ENCODE peak calls at places on chromosomes 13 and 19, in seven cellular contexts. One of them, this sample, is unnamed.

GRCh38 chr13:25232937-25233515 is 54.3 kb downstream of the MTMR6 start:
- DNase-seq in activated naive CD4-positive, alpha-beta T cell treated with anti-CD3 and anti-CD28 coated beads, Interleukin-2, amount 50 U/mL, for 16 hours: no peak
- DNase-seq in stimulated activated CD4-positive, alpha-beta T cell treated with anti-CD3 and anti-CD28 coated beads, TNF-alpha, amount 100 ng/mL, for 1 hour: no peak
- DNase-seq in NB4: peak
- DNase-seq in NCI-H345: peak
- DNase-seq in AML-193: peak
- DNase-seq in CD8-positive, alpha-beta T cell: no peak
- DNase-seq in this sample: no peak

GRCh38 chr19:6481541-6482342 is at the start of gene DENND1C:
- DNase-seq in activated naive CD4-positive, alpha-beta T cell treated with anti-CD3 and anti-CD28 coated beads, Interleukin-2, amount 50 U/mL, for 16 hours: peak
- DNase-seq in stimulated activated CD4-positive, alpha-beta T cell treated with anti-CD3 and anti-CD28 coated beads, TNF-alpha, amount 100 ng/mL, for 1 hour: peak
- DNase-seq in NB4: peak
- DNase-seq in NCI-H345: no peak
- DNase-seq in AML-193: peak
- DNase-seq in CD8-positive, alpha-beta T cell: peak
- DNase-seq in this sample: no peak

GRCh38 chr13:34335662-34336007 is 517.7 kb downstream of the RFC3 start:
- DNase-seq in activated naive CD4-positive, alpha-beta T cell treated with anti-CD3 and anti-CD28 coated beads, Interleukin-2, amount 50 U/mL, for 16 hours: no peak
- DNase-seq in stimulated activated CD4-positive, alpha-beta T cell treated with anti-CD3 and anti-CD28 coated beads, TNF-alpha, amount 100 ng/mL, for 1 hour: no peak
- DNase-seq in NB4: no peak
- DNase-seq in NCI-H345: no peak
- DNase-seq in AML-193: no peak
- DNase-seq in CD8-positive, alpha-beta T cell: no peak
- DNase-seq in this sample: no peak

GRCh38 chr13:102286326-102286725 is 115.5 kb downstream of the FGF14 start:
- DNase-seq in activated naive CD4-positive, alpha-beta T cell treated with anti-CD3 and anti-CD28 coated beads, Interleukin-2, amount 50 U/mL, for 16 hours: no peak
- DNase-seq in stimulated activated CD4-positive, alpha-beta T cell treated with anti-CD3 and anti-CD28 coated beads, TNF-alpha, amount 100 ng/mL, for 1 hour: no peak
- DNase-seq in NB4: no peak
- DNase-seq in NCI-H345: no peak
- DNase-seq in AML-193: no peak
- DNase-seq in CD8-positive, alpha-beta T cell: no peak
- DNase-seq in this sample: no peak

GRCh38 chr19:18875726-18876125 is 20.2 kb downstream of the CERS1 start:
- DNase-seq in activated naive CD4-positive, alpha-beta T cell treated with anti-CD3 and anti-CD28 coated beads, Interleukin-2, amount 50 U/mL, for 16 hours: no peak
- DNase-seq in stimulated activated CD4-positive, alpha-beta T cell treated with anti-CD3 and anti-CD28 coated beads, TNF-alpha, amount 100 ng/mL, for 1 hour: no peak
- DNase-seq in NB4: no peak
- DNase-seq in NCI-H345: no peak
- DNase-seq in AML-193: no peak
- DNase-seq in CD8-positive, alpha-beta T cell: no peak
- DNase-seq in this sample: no peak

GRCh38 chr19:4115818-4116385 is 8.0 kb downstream of the MAP2K2 start:
- DNase-seq in activated naive CD4-positive, alpha-beta T cell treated with anti-CD3 and anti-CD28 coated beads, Interleukin-2, amount 50 U/mL, for 16 hours: no peak
- DNase-seq in stimulated activated CD4-positive, alpha-beta T cell treated with anti-CD3 and anti-CD28 coated beads, TNF-alpha, amount 100 ng/mL, for 1 hour: no peak
- DNase-seq in NB4: no peak
- DNase-seq in NCI-H345: no peak
- DNase-seq in AML-193: no peak
- DNase-seq in CD8-positive, alpha-beta T cell: no peak
- DNase-seq in this sample: no peak

GRCh38 chr13:94548382-94549240 is 47.3 kb downstream of the TGDS start:
- DNase-seq in activated naive CD4-positive, alpha-beta T cell treated with anti-CD3 and anti-CD28 coated beads, Interleukin-2, amount 50 U/mL, for 16 hours: peak
- DNase-seq in stimulated activated CD4-positive, alpha-beta T cell treated with anti-CD3 and anti-CD28 coated beads, TNF-alpha, amount 100 ng/mL, for 1 hour: no peak
- DNase-seq in NB4: no peak
- DNase-seq in NCI-H345: peak
- DNase-seq in AML-193: no peak
- DNase-seq in CD8-positive, alpha-beta T cell: peak
- DNase-seq in this sample: peak

GRCh38 chr19:52734340-52734892 is 428 bp downstream of the ZNF611 start:
- DNase-seq in activated naive CD4-positive, alpha-beta T cell treated with anti-CD3 and anti-CD28 coated beads, Interleukin-2, amount 50 U/mL, for 16 hours: no peak
- DNase-seq in stimulated activated CD4-positive, alpha-beta T cell treated with anti-CD3 and anti-CD28 coated beads, TNF-alpha, amount 100 ng/mL, for 1 hour: no peak
- DNase-seq in NB4: no peak
- DNase-seq in NCI-H345: no peak
- DNase-seq in AML-193: peak
- DNase-seq in CD8-positive, alpha-beta T cell: no peak
- DNase-seq in this sample: no peak

GRCh38 chr13:76307157-76307556 is 579.0 kb downstream of the KCTD12 start:
- DNase-seq in activated naive CD4-positive, alpha-beta T cell treated with anti-CD3 and anti-CD28 coated beads, Interleukin-2, amount 50 U/mL, for 16 hours: no peak
- DNase-seq in stimulated activated CD4-positive, alpha-beta T cell treated with anti-CD3 and anti-CD28 coated beads, TNF-alpha, amount 100 ng/mL, for 1 hour: no peak
- DNase-seq in NB4: no peak
- DNase-seq in NCI-H345: no peak
- DNase-seq in AML-193: no peak
- DNase-seq in CD8-positive, alpha-beta T cell: no peak
- DNase-seq in this sample: no peak

GRCh38 chr13:95083758-95084157 is 217.5 kb downstream of the ABCC4 start:
- DNase-seq in activated naive CD4-positive, alpha-beta T cell treated with anti-CD3 and anti-CD28 coated beads, Interleukin-2, amount 50 U/mL, for 16 hours: no peak
- DNase-seq in stimulated activated CD4-positive, alpha-beta T cell treated with anti-CD3 and anti-CD28 coated beads, TNF-alpha, amount 100 ng/mL, for 1 hour: no peak
- DNase-seq in NB4: no peak
- DNase-seq in NCI-H345: no peak
- DNase-seq in AML-193: no peak
- DNase-seq in CD8-positive, alpha-beta T cell: no peak
- DNase-seq in this sample: no peak